ENCODE peak calls at places on chromosome 19, in four cellular contexts. E is HCT116, P is PC-3, U is MM.1S. N is an unnamed sample.

GRCh38 chr19:56566904-56567273 is 379 bp upstream of the ZNF470 start:
- DNase-seq in E (no peak), P (no peak), U (no peak), N (peak)

GRCh38 chr19:3071764-3072163 is 9.5 kb upstream of the TLE5 start:
- DNase-seq in E (no peak), P (no peak), U (no peak), N (no peak)

GRCh38 chr19:15469513-15470297 is 5.4 kb upstream of the RASAL3 start:
- DNase-seq in E (no peak), P (no peak), U (no peak), N (no peak)

GRCh38 chr19:41083516-41083915 is 4.7 kb upstream of the CYP2A13 start:
- DNase-seq in E (no peak), P (peak), U (no peak), N (no peak)

GRCh38 chr19:43726736-43727592 is 11.1 kb downstream of the IRGC start:
- DNase-seq in E (no peak), P (no peak), U (no peak), N (no peak)

GRCh38 chr19:54937926-54938325 is 9.4 kb downstream of the NLRP7 start:
- DNase-seq in E (no peak), P (no peak), U (peak), N (no peak)

GRCh38 chr19:2487780-2488330 is 11.9 kb downstream of the GADD45B start:
- DNase-seq in E (no peak), P (no peak), U (no peak), N (no peak)

GRCh38 chr19:44687898-44688297 is 11.1 kb upstream of the CEACAM16 start:
- DNase-seq in E (no peak), P (no peak), U (no peak), N (no peak)

GRCh38 chr19:40089462-40089861 is 1.3 kb downstream of the ZNF780A start:
- DNase-seq in E (no peak), P (no peak), U (no peak), N (peak)

GRCh38 chr19:5326986-5327623 is 13.5 kb downstream of the PTPRS start:
- DNase-seq in E (no peak), P (no peak), U (no peak), N (no peak)

GRCh38 chr19:3964256-3965194 is 6.4 kb downstream of the DAPK3 start:
- DNase-seq in E (no peak), P (no peak), U (no peak), N (no peak)

GRCh38 chr19:6451583-6452222 is 7.9 kb downstream of the SLC25A23 start:
- DNase-seq in E (no peak), P (no peak), U (no peak), N (no peak)

GRCh38 chr19:16067205-16067938 is 8.9 kb upstream of the TPM4 start:
- DNase-seq in E (peak), P (peak), U (no peak), N (no peak)

GRCh38 chr19:4086336-4086953 is 19.7 kb upstream of the ZBTB7A start:
- DNase-seq in E (no peak), P (no peak), U (no peak), N (no peak)

GRCh38 chr19:15072930-15073647 is 8.9 kb upstream of the OR1I1 start:
- DNase-seq in E (no peak), P (peak), U (no peak), N (no peak)

GRCh38 chr19:20278342-20278741 is 111.3 kb downstream of the ZNF486 start:
- DNase-seq in E (no peak), P (no peak), U (no peak), N (no peak)

GRCh38 chr19:2574971-2575630 is 99.2 kb downstream of the GADD45B start:
- DNase-seq in E (no peak), P (no peak), U (no peak), N (no peak)

GRCh38 chr19:7783991-7784421 is 21.0 kb downstream of the CLEC4M start:
- DNase-seq in E (no peak), P (peak), U (no peak), N (no peak)

GRCh38 chr19:2010135-2010668 is 5.3 kb downstream of the BTBD2 start:
- DNase-seq in E (no peak), P (no peak), U (no peak), N (no peak)

GRCh38 chr19:41705393-41706174 is 2.8 kb upstream of the CEACAM5 start:
- DNase-seq in E (no peak), P (peak), U (no peak), N (peak)

GRCh38 chr19:15563325-15563794 is 51.7 kb upstream of the CYP4F8 start:
- DNase-seq in E (no peak), P (peak), U (no peak), N (no peak)

GRCh38 chr19:3440082-3440481 is 40.2 kb downstream of the SMIM24 start:
- DNase-seq in E (no peak), P (peak), U (peak), N (peak)

GRCh38 chr19:46002678-46003275 is 7.5 kb downstream of the CCDC61 start:
- DNase-seq in E (no peak), P (no peak), U (no peak), N (no peak)

GRCh38 chr19:8069116-8069973 is 16.8 kb downstream of the CCL25 start:
- DNase-seq in E (no peak), P (peak), U (peak), N (no peak)

GRCh38 chr19:2039959-2040646 is 10.9 kb downstream of the MKNK2 start:
- DNase-seq in E (no peak), P (no peak), U (no peak), N (no peak)

GRCh38 chr19:57512845-57513244 is 13.1 kb downstream of the ZNF773 start:
- DNase-seq in E (no peak), P (no peak), U (no peak), N (peak)

GRCh38 chr19:45765365-45766292 is 3.4 kb downstream of the SIX5 start:
- DNase-seq in E (no peak), P (no peak), U (no peak), N (no peak)

GRCh38 chr19:2461751-2462634 is 5.2 kb upstream of the LMNB2 start:
- DNase-seq in E (peak), P (peak), U (peak), N (no peak)

DNA sequence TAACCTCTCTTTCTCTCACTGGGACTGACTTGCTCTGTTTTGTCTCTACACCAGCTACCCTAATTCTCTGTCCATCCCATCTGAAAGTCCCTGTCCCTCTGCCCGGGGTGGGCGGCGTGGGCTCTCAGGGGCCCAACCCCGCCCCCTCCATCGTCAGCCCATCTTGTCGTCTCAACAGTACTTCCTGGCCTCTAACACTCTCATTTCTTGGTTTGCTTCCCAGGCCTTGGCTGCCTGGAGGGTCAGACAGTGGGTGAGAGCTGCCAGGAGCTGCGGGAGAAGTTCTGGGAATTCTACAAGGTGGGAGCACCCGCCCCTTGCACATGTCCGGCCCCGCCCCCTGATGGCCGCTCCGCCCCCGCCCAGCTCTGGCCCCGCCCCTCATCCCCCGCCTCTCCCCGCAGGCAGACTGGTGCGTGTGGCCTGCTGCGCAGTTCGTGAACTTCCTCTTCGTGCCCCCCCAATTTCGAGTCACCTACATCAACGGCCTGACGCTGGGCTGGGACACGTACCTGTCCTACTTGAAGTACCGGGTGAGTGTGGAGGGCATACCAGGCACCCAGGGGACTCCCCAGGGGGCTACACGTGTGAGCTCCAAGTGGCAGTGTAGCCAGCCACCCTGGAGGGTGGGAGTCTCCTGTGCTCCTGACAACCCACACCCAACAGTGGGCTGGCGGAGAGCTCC is 1.7 kb downstream of the MPV17L2 start:
- DNase-seq in E (no peak), P (peak), U (no peak), N (no peak)
- H2AFZ ChIP-seq in E (no peak), P (peak), U (no peak), N (no peak)

DNA sequence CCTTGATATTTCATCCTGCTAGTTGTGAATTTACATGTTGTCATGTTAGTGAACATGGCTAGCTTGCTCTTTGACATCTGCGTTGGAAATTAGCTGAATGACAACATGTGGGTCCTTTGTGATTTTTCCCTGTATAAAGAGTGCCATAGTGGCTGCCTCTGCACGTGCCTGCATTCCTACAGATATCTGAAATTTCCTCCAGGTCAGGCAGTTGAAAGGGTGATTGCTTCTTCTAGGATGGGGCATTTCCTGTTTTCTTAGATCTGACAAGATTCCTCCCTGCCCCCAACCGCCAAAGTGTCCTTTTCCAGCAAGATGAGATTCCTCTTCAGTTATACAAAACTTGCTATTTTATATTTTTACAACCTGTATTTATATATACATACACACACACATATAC is 8.8 kb downstream of the ZNF525 start:
- DNase-seq in E (no peak), P (no peak), U (no peak), N (no peak)
- TF ChIP-seq EZH2 in E (no peak), P (no peak), U (no peak), N (no peak)

GRCh38 chr19:49155830-49156346 is 692 bp upstream of the HRC start:
- DNase-seq in E (no peak), P (no peak), U (no peak), N (no peak)
- H2AFZ ChIP-seq in E (no peak), P (no peak), U (no peak), N (no peak)

GRCh38 chr19:409515-410242 is 732 bp upstream of the C2CD4C start:
- DNase-seq in E (no peak), P (no peak), U (no peak), N (peak)
- TF ChIP-seq EZH2 in E (no peak), P (no peak), U (no peak), N (no peak)

DNA sequence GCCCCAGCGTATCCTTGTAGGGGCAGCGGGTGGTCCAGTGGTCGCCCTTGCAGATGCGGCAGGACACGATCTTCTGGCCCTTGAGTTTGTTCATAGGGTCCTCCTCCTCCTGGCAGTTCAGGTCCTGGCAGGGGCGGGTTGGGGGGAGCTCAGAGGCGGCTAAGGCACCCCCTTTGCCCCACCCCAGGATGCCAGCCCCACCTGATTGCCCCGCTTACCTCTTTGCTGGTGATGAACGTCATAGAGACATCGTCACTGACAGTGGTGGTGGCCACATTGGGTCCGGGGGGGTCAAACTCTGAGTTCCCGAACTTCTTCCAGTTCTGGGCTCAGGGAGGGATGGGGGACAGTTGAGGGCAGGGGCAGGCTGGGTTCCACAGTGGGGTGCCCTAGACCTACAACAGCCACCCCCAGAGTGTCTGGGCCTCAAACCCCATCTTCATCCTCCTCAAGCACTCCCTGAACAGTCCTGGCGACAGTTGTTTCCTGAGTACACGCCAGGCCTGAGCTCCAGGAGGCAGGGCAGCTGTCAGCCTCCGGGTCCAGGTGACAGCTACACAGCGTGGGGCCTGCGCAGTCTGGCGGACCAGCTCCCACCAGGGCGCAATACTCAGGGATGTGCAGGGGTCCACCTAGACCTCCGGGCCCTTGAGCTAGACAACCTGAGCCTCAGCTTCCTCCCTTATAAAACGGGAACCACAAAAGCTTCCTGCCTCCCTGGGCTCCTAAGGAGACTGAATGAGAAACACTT is 2.7 kb downstream of the EIF3G start:
- DNase-seq in E (no peak), P (no peak), U (no peak), N (no peak)
- H2AFZ ChIP-seq in E (no peak), P (no peak), U (no peak), N (no peak)

GRCh38 chr19:33301011-33301899 is 1.1 kb downstream of the CEBPA start:
- DNase-seq in E (no peak), P (no peak), U (no peak), N (no peak)
- TF ChIP-seq EZH2 in E (no peak), P (no peak), U (no peak), N (no peak)

GRCh38 chr19:12723383-12723642 is 419 bp downstream of the TNPO2 start:
- DNase-seq in E (no peak), P (no peak), U (peak), N (peak)

GRCh38 chr19:12722566-12723382 is 958 bp downstream of the TNPO2 start:
- DNase-seq in E (peak), P (peak), U (peak), N (peak)

GRCh38 chr19:12720851-12721655 is 2.7 kb downstream of the TNPO2 start:
- DNase-seq in E (no peak), P (peak), U (no peak), N (no peak)

GRCh38 chr19:12720296-12720695 is 3.4 kb downstream of the TNPO2 start:
- DNase-seq in E (no peak), P (no peak), U (no peak), N (no peak)

DNA sequence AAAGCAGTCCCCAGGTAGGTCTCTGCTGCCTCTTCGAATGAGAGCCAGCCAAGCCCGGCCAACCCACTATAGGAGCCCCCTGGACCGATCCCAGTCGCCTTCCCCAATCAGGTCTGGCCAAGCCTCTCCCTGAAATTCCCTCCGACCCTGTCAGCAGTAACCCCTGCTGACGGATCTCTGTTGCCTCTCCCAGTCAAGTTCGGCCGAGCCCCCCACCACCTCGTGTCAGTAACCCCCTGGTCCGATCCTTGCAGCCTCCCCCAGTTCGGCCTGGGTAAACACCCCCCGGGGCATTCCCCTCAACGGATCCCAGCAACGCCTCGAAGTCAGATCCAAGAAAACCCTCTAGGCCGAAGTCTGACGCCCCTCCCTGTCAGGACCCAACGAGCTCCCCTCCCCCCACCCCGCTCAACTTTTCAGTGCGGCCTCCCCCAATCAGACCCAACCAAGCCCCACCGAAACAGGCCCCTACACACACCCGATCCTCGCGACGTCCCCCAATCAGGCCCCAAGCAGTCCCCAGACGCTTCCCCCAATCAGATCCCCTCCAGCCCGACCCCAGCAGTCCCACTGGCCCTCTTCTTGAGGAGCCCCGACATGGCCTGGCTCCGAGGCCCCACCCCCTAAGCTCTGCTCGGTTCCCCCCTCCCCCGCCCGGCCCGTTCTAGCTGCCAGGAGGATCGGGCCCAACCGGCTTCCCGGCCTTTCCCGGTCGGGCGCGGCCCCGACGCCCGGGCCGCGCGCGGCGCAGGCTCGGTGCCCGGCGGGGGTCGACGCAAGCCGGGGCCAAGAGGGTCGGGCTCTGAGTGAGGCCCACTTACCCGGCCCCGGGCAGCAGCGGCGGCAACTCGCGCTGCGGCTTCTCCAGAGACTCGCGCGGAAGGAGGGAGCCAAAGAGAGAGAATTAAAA is 1.8 kb downstream of the TNPO2 start:
- DNase-seq in E (no peak), P (peak), U (peak), N (peak)
- H2AFZ ChIP-seq in E (no peak), P (peak), U (no peak), N (peak)

GRCh38 chr19:38975214-38975860 is at the start of gene FBXO17:
- DNase-seq in E (no peak), P (no peak), U (no peak), N (no peak)
- TF ChIP-seq EZH2 in E (no peak), P (no peak), U (no peak), N (no peak)

GRCh38 chr19:29663861-29664752 is 1.2 kb upstream of the PLEKHF1 start:
- DNase-seq in E (no peak), P (peak), U (no peak), N (no peak)

GRCh38 chr19:29665826-29666633 is 769 bp downstream of the PLEKHF1 start:
- DNase-seq in E (no peak), P (peak), U (peak), N (no peak)

GRCh38 chr19:29662604-29663404 is 2.5 kb upstream of the PLEKHF1 start:
- DNase-seq in E (no peak), P (peak), U (no peak), N (no peak)

GRCh38 chr19:29665215-29665825 is at the start of gene PLEKHF1:
- DNase-seq in E (peak), P (peak), U (peak), N (peak)

DNA sequence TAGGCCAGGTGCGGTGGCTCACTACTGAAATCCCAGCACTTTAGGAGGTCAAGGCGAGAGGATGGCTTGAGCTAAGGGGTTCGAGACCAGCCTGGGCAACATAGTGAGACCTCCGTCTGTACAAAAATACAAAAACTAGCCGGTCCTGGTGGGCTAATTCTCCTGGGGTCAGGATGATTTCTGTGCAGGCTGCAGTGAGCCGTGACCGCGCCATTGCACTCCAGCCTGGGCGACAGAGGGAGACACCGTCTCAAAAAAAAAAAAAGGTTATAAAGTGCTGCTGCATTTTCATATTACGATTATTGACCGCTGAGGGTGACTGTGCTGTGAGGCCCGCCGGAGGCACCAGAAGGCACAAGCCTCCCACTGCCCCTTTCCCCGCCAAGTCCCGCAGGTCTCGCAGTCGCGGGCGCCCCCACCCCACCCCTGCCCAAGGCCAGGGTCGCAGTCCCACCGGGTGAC is 477 bp upstream of the PLEKHF1 start:
- DNase-seq in E (no peak), P (no peak), U (no peak), N (no peak)
- H2AFZ ChIP-seq in E (peak), P (peak), U (peak), N (peak)

GRCh38 chr19:36082916-36083315 is 28.0 kb upstream of the OVOL3 start:
- DNase-seq in E (no peak), P (no peak), U (no peak), N (no peak)

GRCh38 chr19:36081385-36081784 is 26.7 kb downstream of the WDR62 start:
- DNase-seq in E (no peak), P (no peak), U (no peak), N (no peak)

GRCh38 chr19:36084231-36085009 is 26.5 kb upstream of the OVOL3 start:
- DNase-seq in E (no peak), P (no peak), U (no peak), N (no peak)

GRCh38 chr19:36079389-36079788 is 24.7 kb downstream of the WDR62 start:
- DNase-seq in E (no peak), P (no peak), U (no peak), N (no peak)

GRCh38 chr19:36081894-36082293 is 27.2 kb downstream of the WDR62 start:
- DNase-seq in E (no peak), P (no peak), U (no peak), N (no peak)
- TF ChIP-seq EZH2 in E (no peak), P (no peak), U (no peak), N (no peak)